ENCODE peak calls at places on chromosomes 1 and 21, in six cellular contexts. Q, M, E, T, U and G are unnamed samples.

GRCh38 chr1:11778844-11779623 is 17.0 kb downstream of the C1orf167 start:
- DNase-seq in U (no peak), E (no peak), Q (no peak), T (no peak), M (no peak), G (no peak)

GRCh38 chr21:31726407-31726806 is 5.5 kb downstream of the SCAF4 start:
- DNase-seq in U (no peak), M (no peak), T (no peak), Q (no peak), E (no peak), G (no peak)

GRCh38 chr1:153667439-153667838 is 3.4 kb downstream of the ILF2 start:
- DNase-seq in T (no peak), E (no peak), Q (no peak), M (no peak), U (no peak), G (no peak)

GRCh38 chr1:169521226-169521625 is 35.5 kb upstream of the SLC19A2 start:
- DNase-seq in E (no peak), T (no peak), Q (no peak), U (no peak), M (no peak), G (no peak)

GRCh38 chr1:175169305-175170018 is 23.1 kb downstream of the KIAA0040 start:
- DNase-seq in M (no peak), E (no peak), T (no peak), U (no peak), Q (no peak), G (no peak)

GRCh38 chr1:195701149-195701548 is 907.1 kb downstream of the KCNT2 start:
- DNase-seq in Q (no peak), M (no peak), E (no peak), T (no peak), U (no peak), G (no peak)

GRCh38 chr1:36486436-36487335 is 4.0 kb upstream of the CSF3R start:
- DNase-seq in M (peak; percentile 46), Q (no peak), E (no peak), T (no peak), U (no peak), G (peak; percentile 45)

GRCh38 chr21:36854391-36854790 is 112.1 kb downstream of the HLCS start:
- DNase-seq in M (no peak), E (no peak), U (no peak), T (no peak), Q (peak; percentile 70), G (no peak)

GRCh38 chr1:27399251-27399885 is 6.9 kb downstream of the GPR3 start:
- DNase-seq in U (no peak), E (no peak), T (no peak), Q (no peak), M (no peak), G (no peak)

GRCh38 chr21:14064296-14064645 is 146.5 kb downstream of the LIPI start:
- DNase-seq in Q (no peak), M (no peak), T (no peak), E (no peak), U (no peak), G (no peak)

GRCh38 chr1:110380667-110381283 is 10.1 kb downstream of the SLC16A4 start:
- DNase-seq in E (no peak), U (no peak), Q (no peak), M (no peak), T (no peak), G (no peak)

GRCh38 chr1:78779831-78780230 is 130.2 kb downstream of the IFI44 start:
- DNase-seq in U (no peak), M (no peak), Q (no peak), E (no peak), T (no peak), G (no peak)

GRCh38 chr1:209123601-209124000 is 459.9 kb upstream of the CAMK1G start:
- DNase-seq in U (no peak), T (no peak), M (no peak), E (no peak), Q (no peak), G (no peak)

GRCh38 chr1:207056673-207057072 is 3.6 kb downstream of the PFKFB2 start:
- DNase-seq in M (no peak), Q (no peak), U (no peak), T (no peak), E (no peak), G (no peak)

DNA sequence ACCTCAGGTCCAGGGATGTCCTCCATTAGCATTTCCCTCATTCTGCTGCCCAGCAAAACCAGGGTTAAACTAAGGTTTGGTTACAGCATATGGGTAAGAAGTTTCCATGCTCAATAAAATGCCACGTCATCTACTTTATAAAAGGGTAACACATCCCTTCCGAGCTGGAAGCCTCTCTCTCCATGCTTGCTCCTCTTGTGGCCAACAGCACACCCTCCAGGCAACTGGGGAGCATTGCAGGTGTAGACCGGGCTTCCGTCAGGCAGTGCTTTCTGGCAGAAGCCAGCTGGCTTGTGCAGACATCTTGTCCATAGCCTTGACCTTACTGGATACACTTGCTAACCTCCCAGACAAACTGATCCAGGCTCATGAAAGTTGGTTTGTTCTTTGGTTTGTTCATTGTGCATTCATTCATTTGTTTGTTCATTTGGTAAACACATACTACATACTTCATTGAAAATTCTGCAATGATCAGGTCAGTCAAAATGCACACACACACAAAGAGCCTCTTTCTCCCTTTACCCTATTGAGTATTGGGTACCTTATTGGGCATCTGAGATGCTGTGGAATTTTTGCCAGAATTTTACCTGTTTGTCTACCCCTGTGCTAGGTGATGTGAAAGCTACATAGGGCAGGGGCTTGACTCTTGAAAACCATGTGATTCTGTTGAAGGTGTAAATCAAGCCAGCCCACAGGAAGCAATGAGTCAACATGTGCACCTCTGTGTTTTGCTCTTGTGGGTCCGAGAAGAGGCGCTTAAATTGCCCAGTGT is 422.8 kb downstream of the CAMTA1 start:
- DNase-seq in Q (peak; percentile 87), E (no peak), T (no peak), U (no peak), M (no peak), G (no peak)
- TF ChIP-seq CTCF in Q (peak; percentile 80), E (peak; percentile 12), T (no peak), U (peak; percentile 68), M (peak; percentile 79), G (no peak)

DNA sequence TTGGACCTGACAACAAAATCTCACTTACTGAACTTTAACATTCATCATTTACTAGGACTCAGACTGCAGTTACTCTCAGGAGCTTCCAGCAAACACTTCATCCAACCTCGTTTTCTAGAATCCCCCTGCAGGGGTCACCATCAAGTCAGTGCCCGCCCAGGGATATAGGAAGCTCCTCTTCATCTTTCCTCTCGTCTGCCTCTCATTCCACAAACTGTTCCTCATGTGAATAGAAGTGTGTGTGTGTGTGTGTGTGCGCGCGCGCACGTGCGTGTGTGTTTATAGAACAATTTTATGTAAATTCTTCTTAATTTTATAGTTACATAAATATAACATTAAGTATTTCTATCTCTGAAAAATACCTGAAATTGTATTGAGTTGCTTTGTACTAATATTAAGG is 21.8 kb upstream of the ABCD3 start:
- DNase-seq in U (no peak), M (no peak), E (no peak), Q (peak; percentile 34), T (no peak), G (no peak)
- TF ChIP-seq CTCF in U (no peak), M (peak; percentile 24), E (no peak), Q (no peak), T (no peak), G (no peak)

DNA sequence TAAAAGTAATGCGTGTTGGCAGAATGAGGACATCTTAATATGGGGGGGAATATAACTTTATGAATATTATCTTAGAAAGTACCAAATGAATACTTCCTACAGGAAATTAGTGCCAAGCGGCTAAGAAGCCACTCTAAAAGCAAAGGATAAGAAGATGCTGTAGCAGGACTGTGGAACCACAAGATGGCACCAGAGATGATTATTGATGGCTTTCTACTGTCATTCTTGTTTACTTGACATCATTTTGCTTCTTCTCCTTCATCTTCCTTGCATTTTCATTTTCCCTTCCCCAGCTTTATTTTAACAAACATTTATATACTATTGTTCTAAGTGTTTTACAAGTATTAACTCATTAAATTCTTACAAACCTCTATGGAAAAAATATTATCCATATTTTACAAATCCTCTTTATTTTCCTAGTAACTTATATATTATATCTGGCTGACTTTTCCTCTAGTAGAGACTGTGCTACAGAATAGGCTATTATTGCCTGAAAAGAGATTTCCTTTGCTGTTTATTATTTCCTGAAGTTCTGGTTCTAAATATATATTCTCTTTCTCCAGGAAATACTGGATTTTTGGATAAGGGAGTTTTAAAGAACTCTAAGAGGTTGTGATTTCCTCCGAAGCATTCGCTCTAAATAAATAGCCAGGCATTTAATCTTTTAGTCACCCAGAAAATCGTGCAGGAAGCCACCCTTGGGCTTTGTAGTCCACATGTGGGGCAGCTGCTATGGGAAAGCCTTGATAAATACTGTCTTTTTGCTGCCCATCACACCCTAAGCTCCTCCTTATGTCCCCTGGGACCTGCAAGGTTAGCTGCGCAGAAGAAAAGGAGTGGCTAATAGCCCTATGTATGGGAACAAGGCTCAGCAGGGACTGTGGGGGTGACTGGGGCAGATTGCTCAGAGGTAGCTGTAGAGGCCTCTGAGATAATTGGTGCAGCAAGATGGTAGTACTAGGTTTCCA is 69.8 kb downstream of the TPR start:
- DNase-seq in M (no peak), Q (no peak), T (no peak), U (no peak), E (no peak), G (no peak)
- TF ChIP-seq CTCF in M (peak; percentile 56), Q (peak; percentile 15), T (no peak), U (peak; percentile 62), E (no peak), G (no peak)

DNA sequence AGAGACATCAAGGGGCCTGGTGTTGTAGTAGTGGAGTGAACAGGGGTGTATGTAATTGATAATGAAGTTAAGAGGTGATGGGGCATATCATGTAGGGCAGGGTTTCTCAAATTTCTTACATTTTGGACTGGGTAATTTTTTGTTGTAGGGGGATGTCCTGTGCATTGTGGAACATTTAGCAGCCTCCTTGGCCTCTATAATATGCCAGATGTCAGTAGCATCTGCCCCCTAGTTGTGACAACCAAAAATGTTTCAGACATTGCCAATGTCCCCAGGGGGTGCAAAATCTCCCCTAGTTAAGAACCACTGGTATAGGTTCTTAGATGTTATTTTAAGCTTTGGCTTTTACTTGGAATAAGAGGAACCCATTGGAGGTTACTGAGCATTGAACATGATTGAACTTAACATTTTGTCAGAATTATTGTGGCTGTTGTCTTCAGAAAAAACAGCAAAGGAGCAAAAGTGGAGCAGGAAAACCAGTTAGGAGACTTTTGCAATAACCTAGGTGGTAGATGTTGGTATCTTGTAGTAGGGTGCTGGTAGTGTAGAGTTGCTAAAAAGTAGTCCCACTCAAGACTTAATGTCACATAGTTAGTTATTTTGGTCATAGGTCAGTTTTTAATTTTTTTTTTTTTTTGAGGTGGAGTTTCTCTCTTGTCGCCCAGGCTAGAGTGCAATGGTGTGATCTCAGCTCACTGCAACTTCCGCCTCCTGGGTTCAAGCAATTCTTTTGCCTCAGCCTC is 6.2 kb downstream of the ZNF326 start:
- DNase-seq in E (no peak), T (no peak), U (no peak), M (no peak), Q (no peak), G (no peak)
- TF ChIP-seq CTCF in E (no peak), T (no peak), U (no peak), M (no peak), Q (no peak), G (no peak)

GRCh38 chr1:17439250-17440073 is at the start of gene RCC2:
- DNase-seq in E (no peak), T (peak; percentile 67), U (peak; percentile 19), M (peak; percentile 72), Q (peak; percentile 60), G (no peak)
- TF ChIP-seq CTCF in E (no peak), T (no peak), U (no peak), M (no peak), Q (no peak), G (no peak)

GRCh38 chr1:221979461-221980032 is 237.7 kb upstream of the DUSP10 start:
- DNase-seq in Q (no peak), T (no peak), U (no peak), E (no peak), M (no peak), G (no peak)
- TF ChIP-seq CTCF in Q (peak; percentile 37), T (no peak), U (peak; percentile 18), E (no peak), M (peak; percentile 28), G (no peak)